ENCODE peak calls at places on chromosomes 3 and 15, in five cellular contexts. One of them, this sample, is unnamed.
A peak's percentile ranks its signal among the peaks of the same experiment; 100 is the strongest.

GRCh38 chr3:54240319-54240718 is 118.0 kb downstream of the CACNA2D3 start:
- DNase-seq in H1: no peak
- DNase-seq in astrocyte: no peak
- DNase-seq in GM12878: no peak
- DNase-seq in neuronal stem cell: no peak
- DNase-seq in this sample: no peak

GRCh38 chr3:171526869-171527268 is 66.7 kb upstream of the TNIK start:
- DNase-seq in neuronal stem cell: no peak
- DNase-seq in astrocyte: peak; percentile 77
- DNase-seq in H1: no peak
- DNase-seq in GM12878: no peak
- DNase-seq in this sample: no peak

GRCh38 chr15:66126057-66126855 is 127.3 kb downstream of the MEGF11 start:
- DNase-seq in astrocyte: no peak
- DNase-seq in H1: no peak
- DNase-seq in neuronal stem cell: no peak
- DNase-seq in GM12878: no peak
- DNase-seq in this sample: no peak

GRCh38 chr3:151798476-151798875 is 15.4 kb upstream of the AADAC start:
- DNase-seq in GM12878: no peak
- DNase-seq in neuronal stem cell: no peak
- DNase-seq in astrocyte: peak; percentile 21
- DNase-seq in H1: no peak
- DNase-seq in this sample: no peak

GRCh38 chr3:32481791-32482631 is 20.6 kb downstream of the CMTM6 start:
- DNase-seq in astrocyte: no peak
- DNase-seq in GM12878: no peak
- DNase-seq in neuronal stem cell: no peak
- DNase-seq in H1: no peak
- DNase-seq in this sample: no peak

GRCh38 chr3:30437172-30437571 is 169.2 kb upstream of the TGFBR2 start:
- DNase-seq in GM12878: no peak
- DNase-seq in astrocyte: peak; percentile 75
- DNase-seq in H1: no peak
- DNase-seq in neuronal stem cell: no peak
- DNase-seq in this sample: no peak

GRCh38 chr3:31092748-31093607 is 198.5 kb upstream of the GADL1 start:
- DNase-seq in GM12878: no peak
- DNase-seq in H1: no peak
- DNase-seq in neuronal stem cell: no peak
- DNase-seq in astrocyte: no peak
- DNase-seq in this sample: no peak

GRCh38 chr3:42349765-42350594 is 60.4 kb downstream of the LYZL4 start:
- DNase-seq in H1: no peak
- DNase-seq in neuronal stem cell: no peak
- DNase-seq in GM12878: no peak
- DNase-seq in astrocyte: no peak
- DNase-seq in this sample: no peak

GRCh38 chr15:78640840-78641733 is at the start of gene CHRNB4:
- DNase-seq in astrocyte: peak; percentile 18
- DNase-seq in neuronal stem cell: peak; percentile 73
- DNase-seq in GM12878: no peak
- DNase-seq in H1: peak; percentile 96
- DNase-seq in this sample: peak; percentile 78

GRCh38 chr15:72685925-72686794 is at the start of the genes BBS4 and HIGD2B:
- DNase-seq in astrocyte: peak; percentile 77
- DNase-seq in H1: peak; percentile 93
- DNase-seq in neuronal stem cell: peak; percentile 88
- DNase-seq in GM12878: peak; percentile 70
- DNase-seq in this sample: peak; percentile 96

GRCh38 chr3:167467848-167468611 is 5.8 kb downstream of the SERPINI2 start:
- DNase-seq in GM12878: no peak
- DNase-seq in H1: no peak
- DNase-seq in astrocyte: no peak
- DNase-seq in neuronal stem cell: no peak
- DNase-seq in this sample: no peak

GRCh38 chr3:18500322-18500721 is 75.2 kb upstream of the SATB1 start:
- DNase-seq in astrocyte: no peak
- DNase-seq in GM12878: no peak
- DNase-seq in H1: no peak
- DNase-seq in neuronal stem cell: no peak
- DNase-seq in this sample: no peak

GRCh38 chr3:193078996-193079731 is 161.5 kb upstream of the MB21D2 start:
- DNase-seq in H1: no peak
- DNase-seq in GM12878: no peak
- DNase-seq in astrocyte: no peak
- DNase-seq in neuronal stem cell: peak; percentile 15
- DNase-seq in this sample: no peak

GRCh38 chr3:25855281-25855680 is 65.4 kb downstream of the OXSM start:
- DNase-seq in neuronal stem cell: no peak
- DNase-seq in astrocyte: peak; percentile 53
- DNase-seq in H1: no peak
- DNase-seq in GM12878: no peak
- DNase-seq in this sample: no peak

GRCh38 chr3:101381809-101382208 is 61.4 kb upstream of the IMPG2 start:
- DNase-seq in GM12878: no peak
- DNase-seq in neuronal stem cell: peak; percentile 6
- DNase-seq in H1: no peak
- DNase-seq in astrocyte: peak; percentile 22
- DNase-seq in this sample: no peak

GRCh38 chr3:9211155-9211950 is 38.1 kb downstream of the SRGAP3 start:
- DNase-seq in neuronal stem cell: no peak
- DNase-seq in GM12878: no peak
- DNase-seq in H1: no peak
- DNase-seq in astrocyte: peak; percentile 91
- DNase-seq in this sample: no peak

GRCh38 chr3:71498053-71498452 is 85.5 kb downstream of the FOXP1 start:
- DNase-seq in astrocyte: peak; percentile 74
- DNase-seq in neuronal stem cell: no peak
- DNase-seq in GM12878: no peak
- DNase-seq in H1: no peak
- DNase-seq in this sample: no peak

GRCh38 chr15:89645680-89646079 is 9.6 kb downstream of the KIF7 start:
- DNase-seq in neuronal stem cell: no peak
- DNase-seq in H1: no peak
- DNase-seq in astrocyte: no peak
- DNase-seq in GM12878: no peak
- DNase-seq in this sample: no peak

GRCh38 chr3:79115458-79115857 is 652.3 kb downstream of the ROBO1 start:
- DNase-seq in astrocyte: no peak
- DNase-seq in H1: no peak
- DNase-seq in neuronal stem cell: no peak
- DNase-seq in GM12878: no peak
- DNase-seq in this sample: no peak

GRCh38 chr3:42288385-42288784 is 22.4 kb upstream of the CCK start:
- DNase-seq in astrocyte: no peak
- DNase-seq in neuronal stem cell: no peak
- DNase-seq in H1: no peak
- DNase-seq in GM12878: no peak
- DNase-seq in this sample: no peak

GRCh38 chr3:56928379-56929068 is 126.8 kb upstream of the ARHGEF3 start:
- DNase-seq in astrocyte: peak; percentile 43
- DNase-seq in GM12878: no peak
- DNase-seq in H1: no peak
- DNase-seq in neuronal stem cell: no peak
- DNase-seq in this sample: no peak

GRCh38 chr3:77871436-77871835 is 831.5 kb downstream of the ROBO2 start:
- DNase-seq in H1: no peak
- DNase-seq in neuronal stem cell: no peak
- DNase-seq in astrocyte: no peak
- DNase-seq in GM12878: no peak
- DNase-seq in this sample: no peak
- H3K27ac ChIP-seq in H1: no peak overlapping the region
- H3K27ac ChIP-seq in neuronal stem cell: no peak overlapping the region
- H3K27ac ChIP-seq in astrocyte: no peak overlapping the region
- H3K27ac ChIP-seq in GM12878: no peak overlapping the region
- H3K27ac ChIP-seq in this sample: no peak overlapping the region

GRCh38 chr3:186144257-186144656 is 35.4 kb upstream of the ETV5 start:
- DNase-seq in H1: no peak
- DNase-seq in astrocyte: no peak
- DNase-seq in GM12878: no peak
- DNase-seq in neuronal stem cell: no peak
- DNase-seq in this sample: no peak

GRCh38 chr3:186138272-186138981 is 29.5 kb upstream of the ETV5 start:
- DNase-seq in GM12878: no peak
- DNase-seq in H1: no peak
- DNase-seq in astrocyte: no peak
- DNase-seq in neuronal stem cell: no peak
- DNase-seq in this sample: no peak

GRCh38 chr3:186143280-186143679 is 34.4 kb upstream of the ETV5 start:
- DNase-seq in astrocyte: no peak
- DNase-seq in neuronal stem cell: no peak
- DNase-seq in GM12878: no peak
- DNase-seq in H1: no peak
- DNase-seq in this sample: no peak

GRCh38 chr3:186142556-186142955 is 33.7 kb upstream of the ETV5 start:
- DNase-seq in GM12878: no peak
- DNase-seq in H1: no peak
- DNase-seq in neuronal stem cell: no peak
- DNase-seq in astrocyte: peak; percentile 31
- DNase-seq in this sample: no peak

DNA sequence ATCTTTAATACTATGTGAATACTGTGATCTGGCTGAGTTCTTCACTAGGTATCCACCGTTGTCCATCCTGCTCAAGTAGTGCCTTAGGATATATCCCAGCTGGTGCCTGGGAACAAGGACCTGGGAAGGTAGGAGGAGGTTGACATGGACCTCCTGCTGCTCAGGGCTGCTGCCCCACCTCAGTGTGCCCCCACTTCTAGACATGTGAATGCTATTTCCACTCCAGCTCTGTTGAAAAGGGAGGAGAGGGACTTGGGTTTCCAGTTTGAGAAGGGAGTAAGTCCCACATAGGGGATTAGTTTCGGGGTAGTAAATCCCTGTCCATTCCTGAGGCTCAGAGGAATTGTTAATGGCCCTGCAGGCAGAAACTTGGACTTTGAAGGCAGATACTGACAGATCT is 32.9 kb upstream of the ETV5 start:
- DNase-seq in neuronal stem cell: no peak
- DNase-seq in H1: no peak
- DNase-seq in astrocyte: no peak
- DNase-seq in GM12878: no peak
- DNase-seq in this sample: no peak
- H3K9ac ChIP-seq in neuronal stem cell: no peak overlapping the region
- H3K9ac ChIP-seq in H1: no peak overlapping the region
- H3K9ac ChIP-seq in astrocyte: no peak overlapping the region
- H3K9ac ChIP-seq in GM12878: no peak overlapping the region
- H3K9ac ChIP-seq in this sample: no peak overlapping the region

GRCh38 chr3:134375542-134376384 is 1.5 kb upstream of the AMOTL2 start:
- DNase-seq in H1: peak; percentile 29
- DNase-seq in GM12878: no peak
- DNase-seq in astrocyte: no peak
- DNase-seq in neuronal stem cell: no peak
- DNase-seq in this sample: peak; percentile 61
- H3K4me3 ChIP-seq in H1: peak overlapping the region; percentile 80
- H3K4me3 ChIP-seq in GM12878: no peak overlapping the region
- H3K4me3 ChIP-seq in astrocyte: no peak overlapping the region
- H3K4me3 ChIP-seq in neuronal stem cell: no peak overlapping the region
- H3K4me3 ChIP-seq in this sample: peak overlapping the region; percentile 95

DNA sequence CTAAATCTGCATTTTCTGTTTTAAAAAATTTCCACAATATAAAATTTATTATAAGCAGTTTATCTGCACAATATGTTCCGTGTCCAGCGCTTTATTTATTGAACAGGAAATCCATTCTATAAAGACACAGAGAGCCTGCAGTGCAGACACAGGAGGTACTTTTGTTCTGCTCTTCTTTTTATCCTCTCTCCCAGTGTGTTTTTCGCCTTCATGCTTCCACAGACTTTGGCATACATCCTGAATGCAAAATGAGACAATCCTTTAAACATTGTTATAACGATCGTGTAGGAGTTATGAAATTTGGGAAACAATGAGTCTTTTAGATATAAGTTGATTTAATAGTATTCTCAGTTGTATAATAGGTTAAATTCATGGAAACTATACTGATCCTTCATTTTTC is 749.2 kb downstream of the NAALADL2 start:
- DNase-seq in neuronal stem cell: no peak
- DNase-seq in astrocyte: no peak
- DNase-seq in H1: no peak
- DNase-seq in GM12878: no peak
- DNase-seq in this sample: no peak
- H3K27ac ChIP-seq in neuronal stem cell: no peak overlapping the region
- H3K27ac ChIP-seq in astrocyte: no peak overlapping the region
- H3K27ac ChIP-seq in H1: no peak overlapping the region
- H3K27ac ChIP-seq in GM12878: no peak overlapping the region
- H3K27ac ChIP-seq in this sample: no peak overlapping the region

DNA sequence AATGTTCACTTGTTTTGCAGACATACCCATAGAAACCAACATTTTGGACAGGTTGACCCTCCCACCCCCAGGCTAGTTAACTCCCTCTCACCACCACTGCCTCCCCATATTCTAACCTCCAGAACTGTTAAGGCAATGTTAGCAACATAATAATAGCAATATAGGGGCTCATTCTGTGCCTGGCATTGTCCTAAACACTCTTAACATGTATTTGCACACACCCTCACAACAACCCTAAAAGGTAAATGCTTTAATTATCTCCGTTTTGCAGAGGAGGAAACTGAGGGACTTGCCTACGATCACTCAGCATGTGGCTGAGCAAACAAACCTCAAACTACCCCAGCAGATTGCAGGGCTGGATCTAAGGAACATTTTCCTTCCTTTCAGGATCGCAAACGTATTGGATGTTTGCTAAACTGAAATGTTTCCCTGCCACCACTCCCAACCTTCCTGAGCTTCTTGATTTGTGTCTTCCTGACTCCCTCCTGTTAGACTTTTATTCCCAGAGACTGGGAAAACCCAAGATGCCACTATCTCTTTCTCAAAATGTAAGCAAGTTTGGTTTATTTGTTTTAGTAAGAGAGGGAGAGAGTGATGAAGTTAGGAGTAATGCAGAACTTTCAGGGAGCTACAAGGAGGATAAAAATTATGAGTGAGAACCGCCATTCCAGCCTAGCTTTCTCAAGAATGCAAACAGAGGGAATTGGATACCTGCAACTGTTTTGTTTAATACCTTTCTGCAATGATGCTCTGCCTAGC is 1.3 kb downstream of the SCG5 start:
- DNase-seq in GM12878: no peak
- DNase-seq in neuronal stem cell: no peak
- DNase-seq in astrocyte: no peak
- DNase-seq in H1: no peak
- DNase-seq in this sample: no peak
- H3K9ac ChIP-seq in GM12878: no peak overlapping the region
- H3K9ac ChIP-seq in neuronal stem cell: no peak overlapping the region
- H3K9ac ChIP-seq in astrocyte: no peak overlapping the region
- H3K9ac ChIP-seq in H1: no peak overlapping the region
- H3K9ac ChIP-seq in this sample: no peak overlapping the region

This sample was measured in kidney.